ENCODE peak calls at places on chromosomes 6 and 20, in five cellular contexts. One of them, this sample, is unnamed.

GRCh38 chr6:2447318-2447717 is 201.9 kb upstream of the GMDS start:
- DNase-seq in heart right ventricle: no peak
- DNase-seq in GM23248: no peak
- DNase-seq in stimulated activated CD4-positive, alpha-beta T cell treated with anti-CD3 and anti-CD28 coated beads, Interleukin-2, amount 100 ng/mL, for 4 hours: no peak
- DNase-seq in NCI-H2081: no peak
- DNase-seq in this sample: no peak

GRCh38 chr20:51930775-51931174 is 128.5 kb upstream of the SALL4 start:
- DNase-seq in heart right ventricle: no peak
- DNase-seq in GM23248: peak
- DNase-seq in stimulated activated CD4-positive, alpha-beta T cell treated with anti-CD3 and anti-CD28 coated beads, Interleukin-2, amount 100 ng/mL, for 4 hours: no peak
- DNase-seq in NCI-H2081: no peak
- DNase-seq in this sample: no peak

GRCh38 chr20:2128542-2128941 is 26.9 kb downstream of the STK35 start:
- DNase-seq in heart right ventricle: no peak
- DNase-seq in GM23248: no peak
- DNase-seq in stimulated activated CD4-positive, alpha-beta T cell treated with anti-CD3 and anti-CD28 coated beads, Interleukin-2, amount 100 ng/mL, for 4 hours: no peak
- DNase-seq in NCI-H2081: no peak
- DNase-seq in this sample: no peak

GRCh38 chr6:142925575-142926110 is 19.3 kb downstream of the HIVEP2 start:
- DNase-seq in heart right ventricle: no peak
- DNase-seq in GM23248: peak
- DNase-seq in stimulated activated CD4-positive, alpha-beta T cell treated with anti-CD3 and anti-CD28 coated beads, Interleukin-2, amount 100 ng/mL, for 4 hours: no peak
- DNase-seq in NCI-H2081: no peak
- DNase-seq in this sample: no peak

GRCh38 chr6:3584611-3585010 is 127.8 kb upstream of the SLC22A23 start:
- DNase-seq in heart right ventricle: no peak
- DNase-seq in GM23248: no peak
- DNase-seq in stimulated activated CD4-positive, alpha-beta T cell treated with anti-CD3 and anti-CD28 coated beads, Interleukin-2, amount 100 ng/mL, for 4 hours: no peak
- DNase-seq in NCI-H2081: no peak
- DNase-seq in this sample: no peak

GRCh38 chr6:53361549-53362031 is 12.8 kb upstream of the ELOVL5 start:
- DNase-seq in heart right ventricle: peak
- DNase-seq in GM23248: peak
- DNase-seq in stimulated activated CD4-positive, alpha-beta T cell treated with anti-CD3 and anti-CD28 coated beads, Interleukin-2, amount 100 ng/mL, for 4 hours: no peak
- DNase-seq in NCI-H2081: no peak
- DNase-seq in this sample: peak

GRCh38 chr6:161169060-161169459 is 104.8 kb downstream of the AGPAT4 start:
- DNase-seq in heart right ventricle: no peak
- DNase-seq in GM23248: no peak
- DNase-seq in stimulated activated CD4-positive, alpha-beta T cell treated with anti-CD3 and anti-CD28 coated beads, Interleukin-2, amount 100 ng/mL, for 4 hours: no peak
- DNase-seq in NCI-H2081: no peak
- DNase-seq in this sample: no peak

GRCh38 chr6:157490870-157491269 is 109.9 kb downstream of the ZDHHC14 start:
- DNase-seq in heart right ventricle: no peak
- DNase-seq in GM23248: no peak
- DNase-seq in stimulated activated CD4-positive, alpha-beta T cell treated with anti-CD3 and anti-CD28 coated beads, Interleukin-2, amount 100 ng/mL, for 4 hours: no peak
- DNase-seq in NCI-H2081: no peak
- DNase-seq in this sample: no peak

GRCh38 chr6:89475634-89476033 is 42.7 kb downstream of the ANKRD6 start:
- DNase-seq in heart right ventricle: no peak
- DNase-seq in GM23248: peak
- DNase-seq in stimulated activated CD4-positive, alpha-beta T cell treated with anti-CD3 and anti-CD28 coated beads, Interleukin-2, amount 100 ng/mL, for 4 hours: no peak
- DNase-seq in NCI-H2081: no peak
- DNase-seq in this sample: no peak

GRCh38 chr20:63951398-63952209 is 4.6 kb downstream of the UCKL1 start:
- DNase-seq in heart right ventricle: no peak
- DNase-seq in GM23248: no peak
- DNase-seq in stimulated activated CD4-positive, alpha-beta T cell treated with anti-CD3 and anti-CD28 coated beads, Interleukin-2, amount 100 ng/mL, for 4 hours: no peak
- DNase-seq in NCI-H2081: no peak
- DNase-seq in this sample: no peak

GRCh38 chr6:6998194-6998569 is 109.6 kb upstream of the RREB1 start:
- DNase-seq in heart right ventricle: no peak
- DNase-seq in GM23248: peak
- DNase-seq in stimulated activated CD4-positive, alpha-beta T cell treated with anti-CD3 and anti-CD28 coated beads, Interleukin-2, amount 100 ng/mL, for 4 hours: no peak
- DNase-seq in NCI-H2081: no peak
- DNase-seq in this sample: no peak

GRCh38 chr6:170139531-170139930 is 151.3 kb downstream of the DLL1 start:
- DNase-seq in heart right ventricle: no peak
- DNase-seq in GM23248: no peak
- DNase-seq in stimulated activated CD4-positive, alpha-beta T cell treated with anti-CD3 and anti-CD28 coated beads, Interleukin-2, amount 100 ng/mL, for 4 hours: no peak
- DNase-seq in NCI-H2081: no peak
- DNase-seq in this sample: no peak

GRCh38 chr6:150149146-150149545 is 6.3 kb downstream of the PPP1R14C start:
- DNase-seq in heart right ventricle: no peak
- DNase-seq in GM23248: no peak
- DNase-seq in stimulated activated CD4-positive, alpha-beta T cell treated with anti-CD3 and anti-CD28 coated beads, Interleukin-2, amount 100 ng/mL, for 4 hours: no peak
- DNase-seq in NCI-H2081: no peak
- DNase-seq in this sample: no peak

GRCh38 chr20:56964886-56965285 is 301.6 kb downstream of the BMP7 start:
- DNase-seq in heart right ventricle: no peak
- DNase-seq in GM23248: no peak
- DNase-seq in stimulated activated CD4-positive, alpha-beta T cell treated with anti-CD3 and anti-CD28 coated beads, Interleukin-2, amount 100 ng/mL, for 4 hours: no peak
- DNase-seq in NCI-H2081: no peak
- DNase-seq in this sample: no peak

GRCh38 chr6:73665686-73666319 is 12.0 kb upstream of the SLC17A5 start:
- DNase-seq in heart right ventricle: no peak
- DNase-seq in GM23248: peak
- DNase-seq in stimulated activated CD4-positive, alpha-beta T cell treated with anti-CD3 and anti-CD28 coated beads, Interleukin-2, amount 100 ng/mL, for 4 hours: no peak
- DNase-seq in NCI-H2081: no peak
- DNase-seq in this sample: no peak

GRCh38 chr6:90350689-90351554 is 54.3 kb upstream of the BACH2 start:
- DNase-seq in heart right ventricle: no peak
- DNase-seq in GM23248: no peak
- DNase-seq in stimulated activated CD4-positive, alpha-beta T cell treated with anti-CD3 and anti-CD28 coated beads, Interleukin-2, amount 100 ng/mL, for 4 hours: peak
- DNase-seq in NCI-H2081: no peak
- DNase-seq in this sample: peak

GRCh38 chr6:51559059-51559458 is 528.4 kb downstream of the PKHD1 start:
- DNase-seq in heart right ventricle: no peak
- DNase-seq in GM23248: no peak
- DNase-seq in stimulated activated CD4-positive, alpha-beta T cell treated with anti-CD3 and anti-CD28 coated beads, Interleukin-2, amount 100 ng/mL, for 4 hours: no peak
- DNase-seq in NCI-H2081: peak
- DNase-seq in this sample: no peak

GRCh38 chr6:13917141-13917540 is 7.6 kb upstream of the RNF182 start:
- DNase-seq in heart right ventricle: no peak
- DNase-seq in GM23248: no peak
- DNase-seq in stimulated activated CD4-positive, alpha-beta T cell treated with anti-CD3 and anti-CD28 coated beads, Interleukin-2, amount 100 ng/mL, for 4 hours: no peak
- DNase-seq in NCI-H2081: no peak
- DNase-seq in this sample: no peak

GRCh38 chr6:138146544-138146943 is 15.2 kb upstream of the ARFGEF3 start:
- DNase-seq in heart right ventricle: no peak
- DNase-seq in GM23248: no peak
- DNase-seq in stimulated activated CD4-positive, alpha-beta T cell treated with anti-CD3 and anti-CD28 coated beads, Interleukin-2, amount 100 ng/mL, for 4 hours: no peak
- DNase-seq in NCI-H2081: no peak
- DNase-seq in this sample: no peak

GRCh38 chr6:163260111-163260895 is 154.2 kb upstream of the QKI start:
- DNase-seq in heart right ventricle: peak
- DNase-seq in GM23248: peak
- DNase-seq in stimulated activated CD4-positive, alpha-beta T cell treated with anti-CD3 and anti-CD28 coated beads, Interleukin-2, amount 100 ng/mL, for 4 hours: no peak
- DNase-seq in NCI-H2081: no peak
- DNase-seq in this sample: no peak

GRCh38 chr6:142013286-142013685 is 119.4 kb upstream of the GJE1 start:
- DNase-seq in heart right ventricle: no peak
- DNase-seq in GM23248: peak
- DNase-seq in stimulated activated CD4-positive, alpha-beta T cell treated with anti-CD3 and anti-CD28 coated beads, Interleukin-2, amount 100 ng/mL, for 4 hours: no peak
- DNase-seq in NCI-H2081: no peak
- DNase-seq in this sample: no peak

GRCh38 chr6:43436577-43437282 is 9.4 kb downstream of the ABCC10 start:
- DNase-seq in heart right ventricle: no peak
- DNase-seq in GM23248: peak
- DNase-seq in stimulated activated CD4-positive, alpha-beta T cell treated with anti-CD3 and anti-CD28 coated beads, Interleukin-2, amount 100 ng/mL, for 4 hours: no peak
- DNase-seq in NCI-H2081: no peak
- DNase-seq in this sample: no peak

GRCh38 chr20:17508756-17509155 is 22.4 kb downstream of the BFSP1 start:
- DNase-seq in heart right ventricle: no peak
- DNase-seq in GM23248: no peak
- DNase-seq in stimulated activated CD4-positive, alpha-beta T cell treated with anti-CD3 and anti-CD28 coated beads, Interleukin-2, amount 100 ng/mL, for 4 hours: no peak
- DNase-seq in NCI-H2081: no peak
- DNase-seq in this sample: no peak

GRCh38 chr6:35084511-35085203 is 56.5 kb downstream of the TCP11 start:
- DNase-seq in heart right ventricle: no peak
- DNase-seq in GM23248: no peak
- DNase-seq in stimulated activated CD4-positive, alpha-beta T cell treated with anti-CD3 and anti-CD28 coated beads, Interleukin-2, amount 100 ng/mL, for 4 hours: no peak
- DNase-seq in NCI-H2081: no peak
- DNase-seq in this sample: no peak

GRCh38 chr6:37459981-37460800 is 27.2 kb downstream of the CMTR1 start:
- DNase-seq in heart right ventricle: no peak
- DNase-seq in GM23248: no peak
- DNase-seq in stimulated activated CD4-positive, alpha-beta T cell treated with anti-CD3 and anti-CD28 coated beads, Interleukin-2, amount 100 ng/mL, for 4 hours: no peak
- DNase-seq in NCI-H2081: peak
- DNase-seq in this sample: no peak

GRCh38 chr6:20403080-20403765 is 1.5 kb downstream of the E2F3 start:
- DNase-seq in heart right ventricle: peak
- DNase-seq in GM23248: peak
- DNase-seq in stimulated activated CD4-positive, alpha-beta T cell treated with anti-CD3 and anti-CD28 coated beads, Interleukin-2, amount 100 ng/mL, for 4 hours: peak
- DNase-seq in NCI-H2081: peak
- DNase-seq in this sample: peak

GRCh38 chr20:63124092-63124781 is 91.7 kb downstream of the YTHDF1 start:
- DNase-seq in heart right ventricle: peak
- DNase-seq in GM23248: peak
- DNase-seq in stimulated activated CD4-positive, alpha-beta T cell treated with anti-CD3 and anti-CD28 coated beads, Interleukin-2, amount 100 ng/mL, for 4 hours: no peak
- DNase-seq in NCI-H2081: no peak
- DNase-seq in this sample: no peak

GRCh38 chr6:111987295-111987694 is 66.6 kb upstream of the CCN6 start:
- DNase-seq in heart right ventricle: no peak
- DNase-seq in GM23248: no peak
- DNase-seq in stimulated activated CD4-positive, alpha-beta T cell treated with anti-CD3 and anti-CD28 coated beads, Interleukin-2, amount 100 ng/mL, for 4 hours: no peak
- DNase-seq in NCI-H2081: no peak
- DNase-seq in this sample: no peak